ENCODE peak calls at places on chromosome 22, in four cellular contexts. K is stimulated activated CD4-positive, alpha-beta T cell treated with anti-CD3 and anti-CD28 coated beads, Interleukin-2, amount 100 ng/mL, for 48 hours; A is GM20000; V is osteocyte. W is an unnamed sample.

GRCh38 chr22:45323695-45324094 is 14.0 kb downstream of the FAM118A start:
- DNase-seq in K (no peak), A (no peak), V (no peak), W (no peak)

GRCh38 chr22:38009000-38009806 is 24.8 kb upstream of the SOX10 start:
- DNase-seq in K (no peak), A (no peak), V (no peak), W (no peak)

GRCh38 chr22:32528984-32529982 is 54.7 kb downstream of the FBXO7 start:
- DNase-seq in K (peak; percentile 62), A (peak; percentile 79), V (peak; percentile 90), W (peak; percentile 91)

GRCh38 chr22:21688341-21688705 is 22.5 kb downstream of the PPIL2 start:
- DNase-seq in K (no peak), A (no peak), V (no peak), W (no peak)

GRCh38 chr22:35638408-35638807 is 9.8 kb upstream of the APOL6 start:
- DNase-seq in K (no peak), A (no peak), V (peak; percentile 89), W (peak; percentile 22)

GRCh38 chr22:30640839-30641430 is 5.4 kb downstream of the SLC35E4 start:
- DNase-seq in K (no peak), A (no peak), V (no peak), W (no peak)

GRCh38 chr22:27644566-27644965 is 157.0 kb downstream of the MN1 start:
- DNase-seq in K (no peak), A (no peak), V (no peak), W (no peak)

GRCh38 chr22:17101475-17102296 is 16.9 kb downstream of the IL17RA start:
- DNase-seq in K (no peak), A (peak; percentile 4), V (no peak), W (no peak)

GRCh38 chr22:24133187-24133965 is 47.9 kb upstream of the SUSD2 start:
- DNase-seq in K (no peak), A (no peak), V (no peak), W (no peak)

GRCh38 chr22:43955883-43956286 is 643 bp downstream of the SAMM50 start:
- DNase-seq in K (no peak), A (peak; percentile 21), V (no peak), W (no peak)

GRCh38 chr22:28609921-28610320 is 69.7 kb downstream of the TTC28 start:
- DNase-seq in K (no peak), A (no peak), V (no peak), W (no peak)

GRCh38 chr22:23579870-23580585 is at the start of gene IGLL1:
- DNase-seq in K (no peak), A (no peak), V (no peak), W (no peak)

W was measured in neural progenitor cell.